ENCODE peak calls at places on chromosome 14, in seven cellular contexts. X is cardiac muscle cell, W is fibroblast of mammary gland, C is A549, Z is MM.1S, O is heart right ventricle, U is OCI-LY7. V is an unnamed sample.

GRCh38 chr14:89337912-89338311 is 79.1 kb downstream of the FOXN3 start:
- DNase-seq in C (no peak), Z (no peak), W (peak), X (no peak), O (no peak), U (no peak), V (no peak)

GRCh38 chr14:90620540-90621204 is 195.6 kb downstream of the TTC7B start:
- DNase-seq in U (no peak), Z (no peak), X (no peak), C (no peak), W (no peak), O (no peak), V (no peak)

GRCh38 chr14:39015360-39015961 is 87.6 kb downstream of the SEC23A start:
- DNase-seq in U (peak), O (no peak), Z (peak), C (peak), X (peak), W (peak), V (peak)

GRCh38 chr14:77339407-77339806 is 18.6 kb downstream of the GSTZ1 start:
- DNase-seq in U (no peak), X (no peak), W (peak), Z (no peak), O (no peak), C (no peak), V (no peak)

GRCh38 chr14:63039800-63040380 is 5.4 kb downstream of the KCNH5 start:
- DNase-seq in X (peak), Z (peak), C (no peak), W (peak), U (peak), O (no peak), V (no peak)

GRCh38 chr14:32259368-32260013 is 56.4 kb upstream of the RNU6-8 start:
- DNase-seq in Z (peak), U (no peak), C (peak), W (peak), O (no peak), X (no peak), V (peak)

GRCh38 chr14:105427412-105427811 is 7.8 kb downstream of the MTA1 start:
- DNase-seq in O (no peak), U (no peak), X (no peak), Z (no peak), W (no peak), C (no peak), V (no peak)

GRCh38 chr14:53044486-53044885 is 93.6 kb upstream of the FERMT2 start:
- DNase-seq in C (no peak), Z (no peak), X (no peak), W (peak), O (no peak), U (no peak), V (no peak)

GRCh38 chr14:85235868-85236267 is 294.1 kb upstream of the FLRT2 start:
- DNase-seq in X (no peak), O (no peak), C (no peak), W (no peak), U (no peak), Z (no peak), V (no peak)

GRCh38 chr14:104977681-104978647 is at the start of gene AHNAK2:
- DNase-seq in Z (no peak), O (peak), W (peak), C (peak), U (no peak), X (peak), V (peak)

GRCh38 chr14:93115920-93116675 is at the start of gene ITPK1:
- DNase-seq in X (peak), C (peak), W (peak), U (peak), Z (peak), O (peak), V (peak)

GRCh38 chr14:100581228-100582145 is 5.7 kb downstream of the BEGAIN start:
- DNase-seq in X (no peak), Z (no peak), C (no peak), O (peak), W (peak), U (no peak), V (no peak)

GRCh38 chr14:53325176-53325806 is 172.2 kb upstream of the DDHD1 start:
- DNase-seq in C (no peak), X (peak), O (no peak), U (peak), W (peak), Z (no peak), V (no peak)

GRCh38 chr14:31945074-31945613 is 132.0 kb upstream of the ARHGAP5 start:
- DNase-seq in X (no peak), W (no peak), U (peak), C (no peak), O (no peak), Z (peak), V (no peak)

GRCh38 chr14:55699131-55700057 is 119.4 kb downstream of the KTN1 start:
- DNase-seq in X (no peak), W (peak), Z (no peak), C (peak), O (no peak), U (no peak), V (no peak)

GRCh38 chr14:73462078-73462715 is 3.9 kb upstream of the NUMB start:
- DNase-seq in U (no peak), W (peak), O (peak), Z (no peak), X (peak), C (peak), V (no peak)

GRCh38 chr14:38951451-38951850 is 151.6 kb downstream of the SEC23A start:
- DNase-seq in W (peak), U (no peak), C (no peak), Z (no peak), O (no peak), X (no peak), V (no peak)

GRCh38 chr14:93079865-93080403 is 35.8 kb downstream of the ITPK1 start:
- DNase-seq in U (no peak), W (no peak), Z (no peak), C (no peak), X (no peak), O (no peak), V (no peak)

GRCh38 chr14:56702515-56702914 is 107.8 kb downstream of the OTX2 start:
- DNase-seq in C (no peak), X (no peak), O (no peak), U (no peak), Z (no peak), W (no peak), V (no peak)

GRCh38 chr14:25095784-25096390 is 45.9 kb upstream of the STXBP6 start:
- DNase-seq in X (no peak), C (no peak), O (no peak), Z (no peak), U (no peak), W (no peak), V (no peak)

GRCh38 chr14:21233457-21234076 is 35.7 kb downstream of the HNRNPC start:
- DNase-seq in Z (no peak), X (no peak), W (peak), C (no peak), O (no peak), U (peak), V (no peak)
- TF ChIP-seq CTCF in Z (no peak), X (peak), W (peak), C (peak), O (peak), U (peak), V (no peak)

GRCh38 chr14:96176811-96177211 is 27.8 kb upstream of the BDKRB2 start:
- DNase-seq in U (no peak), C (no peak), X (no peak), W (peak), Z (no peak), O (peak), V (no peak)

GRCh38 chr14:96177766-96178377 is 26.8 kb upstream of the BDKRB2 start:
- DNase-seq in X (peak), W (peak), C (no peak), U (no peak), O (no peak), Z (no peak), V (peak)

GRCh38 chr14:96180004-96180403 is 24.6 kb upstream of the BDKRB2 start:
- DNase-seq in C (no peak), X (no peak), W (no peak), O (no peak), U (no peak), Z (no peak), V (no peak)

GRCh38 chr14:96181188-96181762 is 23.4 kb upstream of the BDKRB2 start:
- DNase-seq in W (no peak), C (no peak), X (no peak), O (no peak), Z (no peak), U (no peak), V (no peak)

GRCh38 chr14:96178674-96179321 is 25.8 kb upstream of the BDKRB2 start:
- DNase-seq in X (no peak), C (no peak), W (peak), Z (no peak), U (no peak), O (no peak), V (no peak)
- TF ChIP-seq CTCF in X (no peak), C (no peak), W (no peak), Z (no peak), U (no peak), O (no peak), V (no peak)

GRCh38 chr14:58395565-58395814 is 240 bp upstream of the TOMM20L start:
- DNase-seq in C (peak), O (no peak), U (no peak), W (no peak), X (no peak), Z (no peak), V (no peak)
- TF ChIP-seq CTCF in C (no peak), O (no peak), U (no peak), W (no peak), X (no peak), Z (no peak), V (no peak)

GRCh38 chr14:97299661-97300060 is 502.5 kb downstream of the VRK1 start:
- DNase-seq in X (peak), W (no peak), U (no peak), Z (no peak), C (no peak), O (no peak), V (no peak)
- TF ChIP-seq CTCF in X (no peak), W (no peak), U (peak), Z (no peak), C (no peak), O (no peak), V (peak)

DNA sequence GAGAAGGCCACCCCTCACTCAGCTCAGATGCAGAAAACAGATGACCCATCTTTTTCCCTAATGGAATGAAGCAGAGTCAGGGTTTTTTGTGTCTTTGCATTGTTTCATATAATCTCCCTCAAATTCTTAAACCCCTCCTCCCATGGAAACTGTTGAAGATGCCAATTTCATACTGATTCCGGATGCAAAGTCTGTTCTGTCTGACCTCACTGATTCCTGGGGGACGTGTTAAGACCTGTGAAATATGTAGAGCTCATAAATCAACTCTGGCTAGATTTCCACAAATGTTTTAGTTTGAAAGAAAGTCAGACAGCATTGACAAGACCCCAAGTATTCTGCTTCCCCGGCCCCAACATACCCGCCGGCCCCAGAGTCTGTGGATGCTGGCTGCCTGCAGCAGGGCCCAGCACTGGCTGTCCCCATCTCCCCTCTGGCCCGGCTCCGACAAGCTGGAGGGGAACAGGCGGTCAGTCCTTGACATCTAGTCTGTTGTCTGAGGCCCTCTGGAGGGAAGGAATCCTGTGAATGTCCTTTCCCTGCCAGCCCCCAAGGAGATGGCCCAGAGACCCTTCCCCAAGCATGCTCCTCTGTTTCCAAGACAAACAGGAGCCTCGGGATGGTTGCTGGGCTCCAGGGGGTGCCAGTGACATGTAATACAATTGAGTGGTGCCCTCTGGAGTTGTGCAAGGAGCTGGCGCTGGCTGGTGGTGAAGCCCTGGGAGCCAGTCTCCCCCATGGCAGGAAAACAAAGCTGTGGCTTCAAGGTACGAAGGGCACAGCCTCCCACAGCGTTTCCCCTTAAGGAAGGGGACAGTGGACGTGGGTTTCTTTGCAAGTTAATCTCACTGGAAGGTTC is 22.4 kb downstream of the FBLN5 start:
- DNase-seq in O (peak), W (peak), X (no peak), C (no peak), U (no peak), Z (no peak), V (no peak)
- TF ChIP-seq CTCF in O (no peak), W (no peak), X (no peak), C (no peak), U (no peak), Z (no peak), V (no peak)

GRCh38 chr14:22316473-22316872 is 272.6 kb downstream of the DAD1 start:
- DNase-seq in C (no peak), X (no peak), W (no peak), Z (no peak), U (no peak), O (no peak), V (no peak)

GRCh38 chr14:22319526-22320352 is 269.3 kb downstream of the DAD1 start:
- DNase-seq in O (no peak), Z (peak), W (peak), X (peak), C (peak), U (peak), V (peak)

GRCh38 chr14:22318951-22319350 is 270.1 kb downstream of the DAD1 start:
- DNase-seq in C (no peak), W (no peak), Z (no peak), O (no peak), X (no peak), U (no peak), V (no peak)

GRCh38 chr14:22315336-22315735 is 273.7 kb downstream of the DAD1 start:
- DNase-seq in W (no peak), U (no peak), Z (no peak), O (no peak), C (no peak), X (no peak), V (no peak)

GRCh38 chr14:22320353-22320733 is 268.7 kb downstream of the DAD1 start:
- DNase-seq in X (no peak), U (no peak), O (no peak), Z (no peak), C (no peak), W (no peak), V (no peak)
- TF ChIP-seq CTCF in X (no peak), U (no peak), O (no peak), Z (no peak), C (no peak), W (no peak), V (no peak)

GRCh38 chr14:50068496-50068895 is 47.9 kb downstream of the VCPKMT start:
- DNase-seq in W (no peak), Z (no peak), X (no peak), U (no peak), O (no peak), C (no peak), V (no peak)

GRCh38 chr14:50067723-50068495 is 48.5 kb downstream of the VCPKMT start:
- DNase-seq in U (no peak), O (no peak), W (peak), C (peak), X (no peak), Z (no peak), V (no peak)

GRCh38 chr14:50070840-50071548 is 45.4 kb downstream of the VCPKMT start:
- DNase-seq in O (no peak), X (no peak), U (no peak), W (no peak), C (no peak), Z (no peak), V (no peak)

GRCh38 chr14:50069325-50069724 is 47.0 kb downstream of the VCPKMT start:
- DNase-seq in Z (no peak), C (no peak), X (no peak), O (no peak), U (no peak), W (no peak), V (no peak)

GRCh38 chr14:50070230-50070629 is 46.1 kb downstream of the VCPKMT start:
- DNase-seq in U (no peak), Z (no peak), O (no peak), C (no peak), X (no peak), W (no peak), V (no peak)
- TF ChIP-seq CTCF in U (no peak), Z (no peak), O (no peak), C (no peak), X (no peak), W (no peak), V (no peak)

V was measured in GM13976.